ENCODE peak calls at places on chromosomes 7 and 10, in five cellular contexts. One of them, this sample, is unnamed.

GRCh38 chr7:91293840-91294239 is 29.6 kb downstream of the FZD1 start:
- DNase-seq in mucosa of gallbladder: no peak
- DNase-seq in amniotic stem cell: no peak
- DNase-seq in cardiac muscle cell: no peak
- DNase-seq in lung microvascular endothelial cell: no peak
- DNase-seq in this sample: no peak

GRCh38 chr10:125564570-125564969 is 118.4 kb downstream of the TEX36 start:
- DNase-seq in mucosa of gallbladder: no peak
- DNase-seq in amniotic stem cell: no peak
- DNase-seq in cardiac muscle cell: no peak
- DNase-seq in lung microvascular endothelial cell: no peak
- DNase-seq in this sample: no peak

GRCh38 chr7:29285451-29285807 is 90.9 kb downstream of the CHN2 start:
- DNase-seq in mucosa of gallbladder: no peak
- DNase-seq in amniotic stem cell: peak
- DNase-seq in cardiac muscle cell: peak
- DNase-seq in lung microvascular endothelial cell: peak
- DNase-seq in this sample: no peak

GRCh38 chr10:43336641-43337318 is 34.7 kb upstream of the FXYD4 start:
- DNase-seq in mucosa of gallbladder: no peak
- DNase-seq in amniotic stem cell: no peak
- DNase-seq in cardiac muscle cell: no peak
- DNase-seq in lung microvascular endothelial cell: no peak
- DNase-seq in this sample: no peak

GRCh38 chr7:5827755-5828154 is 46.3 kb upstream of the RNF216 start:
- DNase-seq in mucosa of gallbladder: no peak
- DNase-seq in amniotic stem cell: no peak
- DNase-seq in cardiac muscle cell: peak
- DNase-seq in lung microvascular endothelial cell: peak
- DNase-seq in this sample: no peak

GRCh38 chr10:126930506-126931458 is 25.6 kb downstream of the DOCK1 start:
- DNase-seq in mucosa of gallbladder: no peak
- DNase-seq in amniotic stem cell: no peak
- DNase-seq in cardiac muscle cell: peak
- DNase-seq in lung microvascular endothelial cell: peak
- DNase-seq in this sample: no peak

GRCh38 chr7:137862964-137863363 is 16.2 kb upstream of the DGKI start:
- DNase-seq in mucosa of gallbladder: no peak
- DNase-seq in amniotic stem cell: no peak
- DNase-seq in cardiac muscle cell: no peak
- DNase-seq in lung microvascular endothelial cell: no peak
- DNase-seq in this sample: no peak

GRCh38 chr10:38054361-38054797 is 39.8 kb upstream of the ZNF37A start:
- DNase-seq in mucosa of gallbladder: no peak
- DNase-seq in amniotic stem cell: peak
- DNase-seq in cardiac muscle cell: peak
- DNase-seq in lung microvascular endothelial cell: no peak
- DNase-seq in this sample: no peak

GRCh38 chr10:93445097-93445960 is 36.8 kb downstream of the MYOF start:
- DNase-seq in mucosa of gallbladder: peak
- DNase-seq in amniotic stem cell: peak
- DNase-seq in cardiac muscle cell: peak
- DNase-seq in lung microvascular endothelial cell: peak
- DNase-seq in this sample: peak

GRCh38 chr10:52639652-52640051 is 132.9 kb downstream of the MBL2 start:
- DNase-seq in mucosa of gallbladder: no peak
- DNase-seq in amniotic stem cell: no peak
- DNase-seq in cardiac muscle cell: no peak
- DNase-seq in lung microvascular endothelial cell: no peak
- DNase-seq in this sample: no peak

GRCh38 chr7:158821173-158822021 is 7.9 kb downstream of the ESYT2 start:
- DNase-seq in mucosa of gallbladder: no peak
- DNase-seq in amniotic stem cell: peak
- DNase-seq in cardiac muscle cell: peak
- DNase-seq in lung microvascular endothelial cell: peak
- DNase-seq in this sample: no peak

GRCh38 chr10:110733256-110733952 is 89.3 kb downstream of the RBM20 start:
- DNase-seq in mucosa of gallbladder: peak
- DNase-seq in amniotic stem cell: no peak
- DNase-seq in cardiac muscle cell: no peak
- DNase-seq in lung microvascular endothelial cell: no peak
- DNase-seq in this sample: no peak

GRCh38 chr7:157120181-157120580 is 18.5 kb upstream of the UBE3C start:
- DNase-seq in mucosa of gallbladder: no peak
- DNase-seq in amniotic stem cell: no peak
- DNase-seq in cardiac muscle cell: no peak
- DNase-seq in lung microvascular endothelial cell: no peak
- DNase-seq in this sample: peak

GRCh38 chr7:157228864-157229422 is 90.2 kb downstream of the UBE3C start:
- DNase-seq in mucosa of gallbladder: no peak
- DNase-seq in amniotic stem cell: no peak
- DNase-seq in cardiac muscle cell: peak
- DNase-seq in lung microvascular endothelial cell: peak
- DNase-seq in this sample: no peak

GRCh38 chr7:107591410-107591809 is 11.4 kb downstream of the BCAP29 start:
- DNase-seq in mucosa of gallbladder: no peak
- DNase-seq in amniotic stem cell: no peak
- DNase-seq in cardiac muscle cell: peak
- DNase-seq in lung microvascular endothelial cell: no peak
- DNase-seq in this sample: no peak

GRCh38 chr7:8176370-8177081 is 85.4 kb downstream of the ICA1 start:
- DNase-seq in mucosa of gallbladder: no peak
- DNase-seq in amniotic stem cell: no peak
- DNase-seq in cardiac muscle cell: no peak
- DNase-seq in lung microvascular endothelial cell: peak
- DNase-seq in this sample: peak

GRCh38 chr10:129884390-129884779 is 79.7 kb downstream of the EBF3 start:
- DNase-seq in mucosa of gallbladder: no peak
- DNase-seq in amniotic stem cell: no peak
- DNase-seq in cardiac muscle cell: no peak
- DNase-seq in lung microvascular endothelial cell: no peak
- DNase-seq in this sample: no peak

GRCh38 chr7:80940539-80941205 is 21.8 kb upstream of the SEMA3C start:
- DNase-seq in mucosa of gallbladder: no peak
- DNase-seq in amniotic stem cell: no peak
- DNase-seq in cardiac muscle cell: peak
- DNase-seq in lung microvascular endothelial cell: no peak
- DNase-seq in this sample: no peak

GRCh38 chr10:124060148-124060720 is 33.2 kb downstream of the CHST15 start:
- DNase-seq in mucosa of gallbladder: no peak
- DNase-seq in amniotic stem cell: no peak
- DNase-seq in cardiac muscle cell: no peak
- DNase-seq in lung microvascular endothelial cell: no peak
- DNase-seq in this sample: no peak

This sample was measured in adrenal gland.